ENCODE peak calls at places on chromosomes 7 and 10, in six cellular contexts. One of them, this sample, is unnamed.
A peak's percentile ranks its signal among the peaks of the same experiment; 100 is the strongest.

GRCh38 chr7:27242580-27243339 is at the start of gene EVX1:
- DNase-seq in prostate gland: peak; percentile 55
- DNase-seq in GM23338: peak; percentile 62
- DNase-seq in esophagus muscularis mucosa: no peak
- DNase-seq in K562: no peak
- DNase-seq in suprapubic skin: no peak
- DNase-seq in this sample: no peak

GRCh38 chr10:62011558-62011957 is 110.1 kb downstream of the ARID5B start:
- DNase-seq in prostate gland: peak; percentile 43
- DNase-seq in esophagus muscularis mucosa: no peak
- DNase-seq in GM23338: no peak
- DNase-seq in K562: no peak
- DNase-seq in suprapubic skin: no peak
- DNase-seq in this sample: peak; percentile 75

GRCh38 chr10:102457591-102458150 is 6.3 kb upstream of the C10orf95 start:
- DNase-seq in suprapubic skin: no peak
- DNase-seq in GM23338: no peak
- DNase-seq in prostate gland: no peak
- DNase-seq in K562: no peak
- DNase-seq in esophagus muscularis mucosa: no peak
- DNase-seq in this sample: no peak

GRCh38 chr7:12554421-12554820 is 16.1 kb upstream of the SCIN start:
- DNase-seq in esophagus muscularis mucosa: no peak
- DNase-seq in GM23338: no peak
- DNase-seq in prostate gland: no peak
- DNase-seq in K562: no peak
- DNase-seq in suprapubic skin: no peak
- DNase-seq in this sample: no peak

GRCh38 chr7:71925663-71926062 is 486.5 kb downstream of the CALN1 start:
- DNase-seq in K562: no peak
- DNase-seq in GM23338: peak; percentile 92
- DNase-seq in esophagus muscularis mucosa: no peak
- DNase-seq in prostate gland: no peak
- DNase-seq in suprapubic skin: no peak
- DNase-seq in this sample: no peak

GRCh38 chr10:124057580-124057979 is 35.8 kb downstream of the CHST15 start:
- DNase-seq in esophagus muscularis mucosa: no peak
- DNase-seq in K562: no peak
- DNase-seq in GM23338: no peak
- DNase-seq in prostate gland: no peak
- DNase-seq in suprapubic skin: no peak
- DNase-seq in this sample: no peak

GRCh38 chr7:148940702-148941597 is 56.9 kb upstream of the EZH2 start:
- DNase-seq in GM23338: peak; percentile 65
- DNase-seq in suprapubic skin: peak; percentile 90
- DNase-seq in prostate gland: peak; percentile 69
- DNase-seq in esophagus muscularis mucosa: peak; percentile 94
- DNase-seq in K562: peak; percentile 86
- DNase-seq in this sample: peak; percentile 94

GRCh38 chr10:70942125-70942524 is 53.8 kb upstream of the PCBD1 start:
- DNase-seq in prostate gland: no peak
- DNase-seq in esophagus muscularis mucosa: no peak
- DNase-seq in K562: no peak
- DNase-seq in GM23338: no peak
- DNase-seq in suprapubic skin: no peak
- DNase-seq in this sample: no peak

GRCh38 chr7:156766666-156767065 is 126.1 kb downstream of the RNF32 start:
- DNase-seq in prostate gland: no peak
- DNase-seq in GM23338: no peak
- DNase-seq in K562: no peak
- DNase-seq in suprapubic skin: no peak
- DNase-seq in esophagus muscularis mucosa: no peak
- DNase-seq in this sample: no peak

GRCh38 chr7:11609071-11609470 is 222.9 kb downstream of the THSD7A start:
- DNase-seq in K562: no peak
- DNase-seq in esophagus muscularis mucosa: no peak
- DNase-seq in prostate gland: no peak
- DNase-seq in GM23338: no peak
- DNase-seq in suprapubic skin: no peak
- DNase-seq in this sample: no peak

GRCh38 chr10:31121797-31122586 is 90.3 kb upstream of the ZNF438 start:
- DNase-seq in prostate gland: no peak
- DNase-seq in suprapubic skin: no peak
- DNase-seq in esophagus muscularis mucosa: no peak
- DNase-seq in K562: no peak
- DNase-seq in GM23338: no peak
- DNase-seq in this sample: no peak

GRCh38 chr7:138981332-138982203 is at the start of gene KIAA1549:
- DNase-seq in suprapubic skin: no peak
- DNase-seq in GM23338: peak; percentile 85
- DNase-seq in esophagus muscularis mucosa: no peak
- DNase-seq in K562: peak; percentile 98
- DNase-seq in prostate gland: peak; percentile 54
- DNase-seq in this sample: peak; percentile 95

GRCh38 chr10:112314822-112315474 is 31.7 kb downstream of the TECTB start:
- DNase-seq in suprapubic skin: peak; percentile 84
- DNase-seq in esophagus muscularis mucosa: no peak
- DNase-seq in prostate gland: peak; percentile 83
- DNase-seq in K562: peak; percentile 61
- DNase-seq in GM23338: peak; percentile 85
- DNase-seq in this sample: peak; percentile 81

GRCh38 chr10:93873427-93874115 is 20.2 kb upstream of the SLC35G1 start:
- DNase-seq in suprapubic skin: no peak
- DNase-seq in K562: no peak
- DNase-seq in esophagus muscularis mucosa: peak; percentile 29
- DNase-seq in GM23338: peak; percentile 21
- DNase-seq in prostate gland: no peak
- DNase-seq in this sample: no peak

GRCh38 chr10:112958275-112958995 is 8.4 kb downstream of the TCF7L2 start:
- DNase-seq in GM23338: peak; percentile 63
- DNase-seq in prostate gland: no peak
- DNase-seq in K562: no peak
- DNase-seq in suprapubic skin: no peak
- DNase-seq in esophagus muscularis mucosa: no peak
- DNase-seq in this sample: no peak

GRCh38 chr7:82803411-82803810 is 359.3 kb downstream of the PCLO start:
- DNase-seq in prostate gland: no peak
- DNase-seq in suprapubic skin: no peak
- DNase-seq in K562: no peak
- DNase-seq in GM23338: no peak
- DNase-seq in esophagus muscularis mucosa: no peak
- DNase-seq in this sample: no peak

GRCh38 chr10:33521062-33521461 is 186.6 kb upstream of the NRP1 start:
- DNase-seq in prostate gland: peak; percentile 22
- DNase-seq in K562: no peak
- DNase-seq in suprapubic skin: no peak
- DNase-seq in GM23338: no peak
- DNase-seq in esophagus muscularis mucosa: no peak
- DNase-seq in this sample: no peak

GRCh38 chr10:117004238-117004626 is 755 bp downstream of the SHTN1 start:
- DNase-seq in esophagus muscularis mucosa: no peak
- DNase-seq in K562: no peak
- DNase-seq in suprapubic skin: no peak
- DNase-seq in GM23338: no peak
- DNase-seq in prostate gland: no peak
- DNase-seq in this sample: no peak

GRCh38 chr10:56298941-56299340 is 62.1 kb downstream of the ZWINT start:
- DNase-seq in GM23338: peak; percentile 65
- DNase-seq in suprapubic skin: no peak
- DNase-seq in prostate gland: no peak
- DNase-seq in esophagus muscularis mucosa: no peak
- DNase-seq in K562: no peak
- DNase-seq in this sample: no peak

GRCh38 chr7:33757563-33758165 is 147.7 kb upstream of the BMPER start:
- DNase-seq in K562: peak; percentile 47
- DNase-seq in prostate gland: peak; percentile 25
- DNase-seq in esophagus muscularis mucosa: no peak
- DNase-seq in suprapubic skin: no peak
- DNase-seq in GM23338: peak; percentile 72
- DNase-seq in this sample: no peak

GRCh38 chr7:17095001-17095574 is 203.4 kb upstream of the AHR start:
- DNase-seq in suprapubic skin: peak; percentile 75
- DNase-seq in esophagus muscularis mucosa: no peak
- DNase-seq in prostate gland: peak; percentile 93
- DNase-seq in GM23338: no peak
- DNase-seq in K562: no peak
- DNase-seq in this sample: peak; percentile 48

GRCh38 chr7:36637417-36637816 is 86.9 kb downstream of the AOAH start:
- DNase-seq in suprapubic skin: no peak
- DNase-seq in prostate gland: no peak
- DNase-seq in GM23338: no peak
- DNase-seq in K562: no peak
- DNase-seq in esophagus muscularis mucosa: no peak
- DNase-seq in this sample: no peak

GRCh38 chr7:129522088-129522970 is 20.0 kb downstream of the SMKR1 start:
- DNase-seq in suprapubic skin: no peak
- DNase-seq in esophagus muscularis mucosa: no peak
- DNase-seq in K562: no peak
- DNase-seq in prostate gland: no peak
- DNase-seq in GM23338: peak; percentile 73
- DNase-seq in this sample: no peak

GRCh38 chr7:139737221-139738100 is 40.3 kb downstream of the HIPK2 start:
- DNase-seq in K562: no peak
- DNase-seq in esophagus muscularis mucosa: no peak
- DNase-seq in prostate gland: no peak
- DNase-seq in GM23338: no peak
- DNase-seq in suprapubic skin: no peak
- DNase-seq in this sample: no peak

GRCh38 chr7:141675431-141676210 is 26.3 kb downstream of the DENND11 start:
- DNase-seq in prostate gland: no peak
- DNase-seq in GM23338: no peak
- DNase-seq in K562: no peak
- DNase-seq in esophagus muscularis mucosa: no peak
- DNase-seq in suprapubic skin: no peak
- DNase-seq in this sample: no peak

GRCh38 chr7:141676618-141677017 is 25.3 kb downstream of the DENND11 start:
- DNase-seq in K562: no peak
- DNase-seq in suprapubic skin: no peak
- DNase-seq in GM23338: no peak
- DNase-seq in prostate gland: no peak
- DNase-seq in esophagus muscularis mucosa: no peak
- DNase-seq in this sample: no peak

GRCh38 chr7:141674201-141674671 is 27.7 kb downstream of the DENND11 start:
- DNase-seq in prostate gland: no peak
- DNase-seq in esophagus muscularis mucosa: no peak
- DNase-seq in suprapubic skin: no peak
- DNase-seq in K562: no peak
- DNase-seq in GM23338: peak; percentile 54
- DNase-seq in this sample: no peak

GRCh38 chr7:141671705-141672496 is 30.1 kb downstream of the DENND11 start:
- DNase-seq in K562: no peak
- DNase-seq in prostate gland: no peak
- DNase-seq in suprapubic skin: no peak
- DNase-seq in esophagus muscularis mucosa: no peak
- DNase-seq in GM23338: no peak
- DNase-seq in this sample: no peak

GRCh38 chr7:141674702-141675101 is 27.3 kb downstream of the DENND11 start:
- DNase-seq in K562: peak; percentile 53
- DNase-seq in esophagus muscularis mucosa: no peak
- DNase-seq in prostate gland: no peak
- DNase-seq in suprapubic skin: no peak
- DNase-seq in GM23338: peak; percentile 84
- DNase-seq in this sample: no peak
- TF ChIP-seq CTCF in K562: peak; percentile 73
- TF ChIP-seq CTCF in esophagus muscularis mucosa: no peak
- TF ChIP-seq CTCF in prostate gland: no peak
- TF ChIP-seq CTCF in suprapubic skin: no peak
- TF ChIP-seq CTCF in GM23338: peak; percentile 89
- TF ChIP-seq CTCF in this sample: no peak

DNA sequence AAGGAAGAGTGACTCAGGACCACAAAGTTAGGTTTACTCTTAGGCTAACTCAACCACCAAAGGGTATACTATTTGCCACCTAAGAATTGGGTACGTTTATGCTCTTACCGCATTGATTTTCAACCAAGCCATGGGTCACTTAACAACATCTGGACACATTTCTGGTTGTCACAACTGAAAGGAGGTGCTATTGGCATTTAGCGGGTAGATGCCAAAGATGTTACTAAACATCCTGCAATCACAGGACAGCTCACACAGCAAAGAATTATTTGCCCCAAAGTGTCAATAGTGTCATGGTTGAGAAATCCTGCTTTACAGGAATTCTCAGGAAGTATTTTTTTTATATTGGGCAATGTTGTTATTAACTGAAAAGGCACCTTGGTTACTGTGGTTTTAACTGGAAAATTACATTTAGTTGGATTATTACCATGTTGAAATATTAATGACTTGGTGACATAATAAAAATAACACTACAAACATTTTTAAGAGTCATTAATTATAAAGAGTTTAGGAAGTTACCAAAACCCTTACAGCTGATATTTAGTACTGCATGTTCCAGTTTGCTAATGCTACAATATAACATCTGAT is 185.0 kb upstream of the TMEM196 start:
- DNase-seq in prostate gland: no peak
- DNase-seq in suprapubic skin: no peak
- DNase-seq in K562: no peak
- DNase-seq in GM23338: no peak
- DNase-seq in esophagus muscularis mucosa: no peak
- DNase-seq in this sample: no peak
- TF ChIP-seq POLR2AphosphoS5 in prostate gland: no peak
- TF ChIP-seq POLR2AphosphoS5 in suprapubic skin: no peak
- TF ChIP-seq POLR2AphosphoS5 in K562: no peak
- TF ChIP-seq POLR2AphosphoS5 in GM23338: no peak
- TF ChIP-seq POLR2AphosphoS5 in esophagus muscularis mucosa: peak; percentile 44
- TF ChIP-seq POLR2AphosphoS5 in this sample: peak; percentile 63

GRCh38 chr10:47288916-47289495 is 11.0 kb upstream of the GDF10 start:
- DNase-seq in suprapubic skin: peak; percentile 32
- DNase-seq in esophagus muscularis mucosa: no peak
- DNase-seq in GM23338: no peak
- DNase-seq in prostate gland: no peak
- DNase-seq in K562: no peak
- DNase-seq in this sample: no peak
- TF ChIP-seq CTCF in suprapubic skin: no peak
- TF ChIP-seq CTCF in esophagus muscularis mucosa: no peak
- TF ChIP-seq CTCF in GM23338: no peak
- TF ChIP-seq CTCF in prostate gland: no peak
- TF ChIP-seq CTCF in K562: no peak
- TF ChIP-seq CTCF in this sample: no peak

GRCh38 chr10:27147701-27148100 is 6.5 kb downstream of the YME1L1 start:
- DNase-seq in suprapubic skin: no peak
- DNase-seq in K562: no peak
- DNase-seq in esophagus muscularis mucosa: no peak
- DNase-seq in prostate gland: no peak
- DNase-seq in GM23338: no peak
- DNase-seq in this sample: no peak

GRCh38 chr10:27153325-27153724 is 859 bp downstream of the YME1L1 start:
- DNase-seq in suprapubic skin: no peak
- DNase-seq in esophagus muscularis mucosa: no peak
- DNase-seq in K562: no peak
- DNase-seq in GM23338: no peak
- DNase-seq in prostate gland: no peak
- DNase-seq in this sample: no peak

GRCh38 chr10:27153855-27154198 is 357 bp downstream of the YME1L1 start:
- DNase-seq in prostate gland: peak; percentile 16
- DNase-seq in esophagus muscularis mucosa: no peak
- DNase-seq in K562: no peak
- DNase-seq in suprapubic skin: no peak
- DNase-seq in GM23338: peak; percentile 24
- DNase-seq in this sample: no peak

GRCh38 chr10:27152687-27153086 is 1.5 kb downstream of the YME1L1 start:
- DNase-seq in K562: no peak
- DNase-seq in suprapubic skin: no peak
- DNase-seq in GM23338: no peak
- DNase-seq in esophagus muscularis mucosa: no peak
- DNase-seq in prostate gland: no peak
- DNase-seq in this sample: no peak

GRCh38 chr10:27150261-27150660 is 3.9 kb downstream of the YME1L1 start:
- DNase-seq in suprapubic skin: no peak
- DNase-seq in GM23338: peak; percentile 19
- DNase-seq in esophagus muscularis mucosa: no peak
- DNase-seq in prostate gland: no peak
- DNase-seq in K562: no peak
- DNase-seq in this sample: no peak
- TF ChIP-seq POLR2AphosphoS5 in suprapubic skin: no peak
- TF ChIP-seq POLR2AphosphoS5 in GM23338: no peak
- TF ChIP-seq POLR2AphosphoS5 in esophagus muscularis mucosa: no peak
- TF ChIP-seq POLR2AphosphoS5 in prostate gland: no peak
- TF ChIP-seq POLR2AphosphoS5 in K562: no peak
- TF ChIP-seq POLR2AphosphoS5 in this sample: no peak

This sample was measured in upper lobe of left lung.